ENCODE peak calls at places on chromosomes 12 and 14, in four cellular contexts. Z, Q, A and I are unnamed samples.

GRCh38 chr14:24273422-24273998 is 2.1 kb upstream of the RABGGTA start:
- DNase-seq in Z (no peak), Q (no peak), A (no peak), I (no peak)

GRCh38 chr14:56666716-56667115 is 87.1 kb downstream of the TMEM260 start:
- DNase-seq in Z (no peak), A (no peak), Q (no peak), I (no peak)

GRCh38 chr14:69877492-69877891 is 1.7 kb upstream of the SMOC1 start:
- DNase-seq in A (no peak), Z (no peak), Q (no peak), I (no peak)

GRCh38 chr14:103099081-103099732 is 4.7 kb downstream of the EXOC3L4 start:
- DNase-seq in Z (no peak), A (no peak), Q (peak; percentile 16), I (no peak)

GRCh38 chr12:123131879-123132402 is 18.9 kb downstream of the PITPNM2 start:
- DNase-seq in Q (no peak), Z (peak; percentile 83), A (no peak), I (no peak)

GRCh38 chr12:110312581-110313360 is 31.7 kb downstream of the ATP2A2 start:
- DNase-seq in Z (no peak), A (no peak), Q (no peak), I (no peak)

GRCh38 chr12:6367969-6368892 is 7.1 kb downstream of the SCNN1A start:
- DNase-seq in Q (no peak), A (no peak), Z (no peak), I (no peak)

GRCh38 chr12:52945389-52946232 is 3.3 kb upstream of the KRT18 start:
- DNase-seq in Q (peak; percentile 80), A (peak; percentile 21), Z (no peak), I (no peak)

GRCh38 chr14:80211143-80212024 is at the start of gene DIO2:
- DNase-seq in Z (no peak), A (no peak), Q (no peak), I (no peak)

GRCh38 chr14:104076743-104077142 is 8.8 kb upstream of the ASPG start:
- DNase-seq in Z (no peak), A (no peak), Q (no peak), I (no peak)

GRCh38 chr14:96103560-96104460 is 64.6 kb downstream of the C14orf132 start:
- DNase-seq in Q (no peak), Z (no peak), A (no peak), I (no peak)

GRCh38 chr12:110022980-110023633 is 23.9 kb downstream of the ANKRD13A start:
- DNase-seq in Z (no peak), Q (no peak), A (peak; percentile 82), I (no peak)

GRCh38 chr14:58749066-58749669 is 111.4 kb downstream of the DACT1 start:
- DNase-seq in A (peak; percentile 93), Q (no peak), Z (no peak), I (no peak)

GRCh38 chr14:95645016-95645996 is 40.9 kb upstream of the TCL1B start:
- DNase-seq in A (no peak), Q (no peak), Z (no peak), I (no peak)

GRCh38 chr12:69579029-69579428 is 6.2 kb upstream of the CCT2 start:
- DNase-seq in A (no peak), Q (no peak), Z (no peak), I (no peak)

GRCh38 chr12:104499668-104500328 is 43.0 kb downstream of the CHST11 start:
- DNase-seq in Q (no peak), Z (no peak), A (no peak), I (no peak)

GRCh38 chr14:106308839-106309389 is 782.5 kb downstream of the TMEM121 start:
- DNase-seq in Q (peak; percentile 42), Z (no peak), A (no peak), I (no peak)

GRCh38 chr14:89720076-89720687 is 234.3 kb downstream of the EFCAB11 start:
- DNase-seq in Q (no peak), A (no peak), Z (no peak), I (no peak)

GRCh38 chr12:24679135-24679534 is 269.8 kb downstream of the BCAT1 start:
- DNase-seq in Z (no peak), Q (no peak), A (no peak), I (no peak)

GRCh38 chr14:105919458-105920150 is 393.2 kb downstream of the TMEM121 start:
- DNase-seq in Z (peak; percentile 41), A (no peak), Q (no peak), I (no peak)

GRCh38 chr14:73924337-73924736 is 25.6 kb downstream of the FAM161B start:
- DNase-seq in Z (no peak), Q (no peak), A (peak; percentile 24), I (no peak)

GRCh38 chr14:105026033-105026785 is 5.3 kb upstream of the CDCA4 start:
- DNase-seq in Q (no peak), Z (no peak), A (no peak), I (no peak)

GRCh38 chr12:69240625-69240984 is 1.2 kb downstream of the CPSF6 start:
- DNase-seq in Z (no peak), Q (no peak), A (no peak), I (no peak)

GRCh38 chr12:90514325-90514724 is 440.7 kb downstream of the CCER1 start:
- DNase-seq in A (no peak), Q (no peak), Z (no peak), I (no peak)

GRCh38 chr14:103512701-103513611 is 9.7 kb downstream of the CKB start:
- DNase-seq in A (no peak), Q (no peak), Z (peak; percentile 66), I (no peak)

GRCh38 chr12:107411792-107412535 is 273.6 kb upstream of the PWP1 start:
- DNase-seq in Z (no peak), A (peak; percentile 63), Q (no peak), I (no peak)

GRCh38 chr12:24360907-24361306 is 411.4 kb upstream of the SOX5 start:
- DNase-seq in A (no peak), Z (no peak), Q (no peak), I (no peak)

GRCh38 chr12:105507311-105508035 is 177.0 kb downstream of the C12orf75 start:
- DNase-seq in A (no peak), Z (no peak), Q (no peak), I (no peak)

GRCh38 chr12:7642876-7643309 is 22.8 kb downstream of the APOBEC1 start:
- DNase-seq in A (no peak), Q (peak; percentile 45), Z (no peak), I (no peak)

GRCh38 chr12:124347335-124347734 is 52.4 kb downstream of the RFLNA start:
- DNase-seq in Q (no peak), A (no peak), Z (no peak), I (no peak)

DNA sequence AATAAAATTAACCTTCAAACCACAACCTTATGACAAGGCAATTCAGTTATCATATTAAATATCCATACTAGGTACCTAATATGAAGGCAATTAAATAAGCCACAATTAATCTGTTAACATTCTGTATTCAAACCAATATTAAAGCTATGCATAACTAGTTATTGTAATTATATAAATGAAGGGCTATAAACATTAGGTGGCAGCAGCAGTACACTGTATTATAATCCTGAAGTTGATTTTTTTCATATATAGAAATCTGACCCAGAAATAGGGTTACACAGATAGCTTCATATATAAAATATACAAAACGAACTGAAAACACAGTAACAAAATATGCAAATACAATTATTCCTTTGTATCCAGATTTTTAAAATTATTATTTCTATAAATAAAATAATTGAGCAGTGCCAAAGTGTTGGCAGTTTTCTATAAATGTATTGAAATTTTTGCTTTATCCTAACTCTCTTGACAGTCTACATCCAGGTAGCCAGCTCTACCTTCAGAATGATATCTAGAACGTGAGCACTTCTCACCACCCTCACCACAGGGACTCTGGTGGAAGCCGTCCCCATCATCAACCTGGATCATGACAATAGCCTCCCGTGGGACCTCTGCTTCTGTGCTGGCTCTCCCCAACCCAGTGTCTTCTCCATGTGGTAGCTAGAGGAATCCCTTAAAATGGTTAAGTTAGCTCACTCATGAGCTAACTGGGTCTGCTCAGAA is 136.2 kb downstream of the MED13L start:
- DNase-seq in Z (no peak), Q (no peak), A (no peak), I (no peak)
- TF ChIP-seq CTCF in Z (no peak), Q (no peak), A (no peak), I (no peak)

GRCh38 chr14:21748869-21749303 is 75.3 kb upstream of the OR4E1 start:
- DNase-seq in Q (peak; percentile 69), Z (no peak), A (no peak), I (no peak)
- TF ChIP-seq CTCF in Q (peak; percentile 48), Z (no peak), A (peak; percentile 68), I (no peak)

GRCh38 chr12:13362260-13362841 is 165.8 kb downstream of the EMP1 start:
- DNase-seq in Z (peak; percentile 55), A (no peak), Q (peak; percentile 80), I (no peak)
- TF ChIP-seq CTCF in Z (peak; percentile 15), A (peak; percentile 63), Q (peak; percentile 72), I (no peak)

GRCh38 chr12:58172433-58173073 is 231.2 kb downstream of the ATP23 start:
- DNase-seq in Q (no peak), A (no peak), Z (no peak), I (no peak)

GRCh38 chr12:58176296-58176869 is 235.0 kb downstream of the ATP23 start:
- DNase-seq in A (no peak), Q (peak; percentile 77), Z (no peak), I (no peak)

GRCh38 chr12:58174316-58174715 is 232.9 kb downstream of the ATP23 start:
- DNase-seq in Q (no peak), A (no peak), Z (no peak), I (no peak)

GRCh38 chr12:58171914-58172313 is 230.5 kb downstream of the ATP23 start:
- DNase-seq in Z (no peak), A (no peak), Q (no peak), I (no peak)

GRCh38 chr12:58177366-58177765 is 236.0 kb downstream of the ATP23 start:
- DNase-seq in Z (no peak), Q (no peak), A (no peak), I (no peak)
- TF ChIP-seq CTCF in Z (no peak), Q (no peak), A (no peak), I (no peak)

GRCh38 chr14:75427482-75428229 is at the start of gene JDP2:
- DNase-seq in A (peak; percentile 55), Q (peak; percentile 82), Z (peak; percentile 91), I (peak; percentile 82)
- TF ChIP-seq CTCF in A (peak; percentile 14), Q (no peak), Z (peak; percentile 8), I (no peak)

DNA sequence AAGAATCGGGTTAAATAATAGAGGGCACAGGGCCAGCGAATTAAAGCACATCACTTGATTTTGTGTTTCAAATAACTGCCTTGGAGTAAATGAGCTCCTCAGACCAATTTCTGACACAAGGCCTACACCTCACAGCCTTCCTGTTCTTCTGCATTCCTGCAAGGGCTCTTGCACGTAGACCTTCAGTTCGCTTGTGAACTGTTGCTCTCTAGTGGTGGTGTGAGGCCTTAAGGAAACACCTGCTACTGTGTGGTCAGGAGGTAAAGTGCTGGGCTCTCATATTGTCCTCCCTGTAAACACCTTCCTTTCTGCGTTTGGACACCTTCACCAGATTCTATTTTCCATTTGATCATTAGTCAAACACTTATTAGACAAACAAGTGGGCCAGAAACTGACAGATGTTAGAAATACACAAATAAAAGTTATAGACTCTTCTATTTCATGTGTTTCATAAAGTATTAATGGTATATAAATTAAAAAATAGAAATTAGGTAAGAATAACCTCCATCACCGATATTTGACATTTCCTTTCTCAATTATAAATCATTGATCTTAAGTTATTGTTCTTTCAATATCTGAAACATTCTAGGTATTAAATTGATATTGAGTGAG is 29.2 kb upstream of the KLRF1 start:
- DNase-seq in A (no peak), Z (no peak), Q (peak; percentile 63), I (no peak)
- TF ChIP-seq CTCF in A (peak; percentile 29), Z (no peak), Q (no peak), I (no peak)